ENCODE peak calls at places on chromosome 9, in eight cellular contexts. One of them, this sample, is unnamed.
A peak's percentile ranks its signal among the peaks of the same experiment; 100 is the strongest.

GRCh38 chr9:35774907-35775635 is 16.3 kb upstream of the NPR2 start:
- DNase-seq in amniotic epithelial cell: no peak
- DNase-seq in GM23338: peak; percentile 50
- DNase-seq in Caki2: no peak
- DNase-seq in stimulated activated CD8-positive, alpha-beta memory T cell treated with anti-CD3 and anti-CD28 coated beads, Interleukin-2, amount 100 ng/mL, for 48 hours: no peak
- DNase-seq in GM20000: no peak
- DNase-seq in Peyer's patch: no peak
- DNase-seq in T follicular helper cell: no peak
- DNase-seq in this sample: no peak

GRCh38 chr9:78097541-78097940 is 65.9 kb upstream of the GNAQ start:
- DNase-seq in T follicular helper cell: no peak
- DNase-seq in amniotic epithelial cell: no peak
- DNase-seq in stimulated activated CD8-positive, alpha-beta memory T cell treated with anti-CD3 and anti-CD28 coated beads, Interleukin-2, amount 100 ng/mL, for 48 hours: no peak
- DNase-seq in GM20000: no peak
- DNase-seq in Caki2: no peak
- DNase-seq in Peyer's patch: no peak
- DNase-seq in GM23338: no peak
- DNase-seq in this sample: no peak

GRCh38 chr9:95171001-95171400 is 146.5 kb downstream of the FANCC start:
- DNase-seq in stimulated activated CD8-positive, alpha-beta memory T cell treated with anti-CD3 and anti-CD28 coated beads, Interleukin-2, amount 100 ng/mL, for 48 hours: no peak
- DNase-seq in Caki2: peak; percentile 19
- DNase-seq in GM20000: peak; percentile 47
- DNase-seq in amniotic epithelial cell: peak; percentile 39
- DNase-seq in T follicular helper cell: no peak
- DNase-seq in Peyer's patch: no peak
- DNase-seq in GM23338: peak; percentile 13
- DNase-seq in this sample: peak; percentile 43

GRCh38 chr9:38066907-38067610 is 2.0 kb downstream of the SHB start:
- DNase-seq in GM20000: peak; percentile 32
- DNase-seq in GM23338: peak; percentile 45
- DNase-seq in Peyer's patch: peak; percentile 75
- DNase-seq in T follicular helper cell: no peak
- DNase-seq in amniotic epithelial cell: peak; percentile 31
- DNase-seq in stimulated activated CD8-positive, alpha-beta memory T cell treated with anti-CD3 and anti-CD28 coated beads, Interleukin-2, amount 100 ng/mL, for 48 hours: no peak
- DNase-seq in Caki2: no peak
- DNase-seq in this sample: peak; percentile 53

GRCh38 chr9:93092171-93092991 is 3.6 kb upstream of the CARD19 start:
- DNase-seq in GM20000: no peak
- DNase-seq in amniotic epithelial cell: no peak
- DNase-seq in Peyer's patch: peak; percentile 45
- DNase-seq in GM23338: no peak
- DNase-seq in Caki2: no peak
- DNase-seq in T follicular helper cell: no peak
- DNase-seq in stimulated activated CD8-positive, alpha-beta memory T cell treated with anti-CD3 and anti-CD28 coated beads, Interleukin-2, amount 100 ng/mL, for 48 hours: no peak
- DNase-seq in this sample: no peak

GRCh38 chr9:92493741-92494387 is 11.6 kb upstream of the ASPN start:
- DNase-seq in GM20000: no peak
- DNase-seq in amniotic epithelial cell: no peak
- DNase-seq in GM23338: no peak
- DNase-seq in T follicular helper cell: no peak
- DNase-seq in Peyer's patch: no peak
- DNase-seq in Caki2: no peak
- DNase-seq in stimulated activated CD8-positive, alpha-beta memory T cell treated with anti-CD3 and anti-CD28 coated beads, Interleukin-2, amount 100 ng/mL, for 48 hours: no peak
- DNase-seq in this sample: no peak

GRCh38 chr9:107760469-107761242 is 271.1 kb upstream of the KLF4 start:
- DNase-seq in GM23338: no peak
- DNase-seq in GM20000: no peak
- DNase-seq in Caki2: no peak
- DNase-seq in Peyer's patch: peak; percentile 57
- DNase-seq in amniotic epithelial cell: no peak
- DNase-seq in T follicular helper cell: no peak
- DNase-seq in stimulated activated CD8-positive, alpha-beta memory T cell treated with anti-CD3 and anti-CD28 coated beads, Interleukin-2, amount 100 ng/mL, for 48 hours: no peak
- DNase-seq in this sample: no peak

GRCh38 chr9:114037961-114038723 is 40.0 kb downstream of the AMBP start:
- DNase-seq in Peyer's patch: peak; percentile 28
- DNase-seq in stimulated activated CD8-positive, alpha-beta memory T cell treated with anti-CD3 and anti-CD28 coated beads, Interleukin-2, amount 100 ng/mL, for 48 hours: no peak
- DNase-seq in GM23338: peak; percentile 78
- DNase-seq in GM20000: no peak
- DNase-seq in Caki2: peak; percentile 79
- DNase-seq in amniotic epithelial cell: no peak
- DNase-seq in T follicular helper cell: no peak
- DNase-seq in this sample: no peak

GRCh38 chr9:76109953-76110352 is 219.5 kb downstream of the PCSK5 start:
- DNase-seq in GM20000: no peak
- DNase-seq in stimulated activated CD8-positive, alpha-beta memory T cell treated with anti-CD3 and anti-CD28 coated beads, Interleukin-2, amount 100 ng/mL, for 48 hours: no peak
- DNase-seq in T follicular helper cell: no peak
- DNase-seq in amniotic epithelial cell: peak; percentile 31
- DNase-seq in Caki2: no peak
- DNase-seq in GM23338: no peak
- DNase-seq in Peyer's patch: no peak
- DNase-seq in this sample: peak; percentile 3

This sample was measured in fibroblast of villous mesenchyme.